ENCODE peak calls at places on chromosomes 16 and 17, in five cellular contexts. T is T follicular helper cell, V is GM12865, O is GM19239, W is nephron progenitor cell. I is an unnamed sample.

GRCh38 chr16:70395345-70395901 is 43.5 kb downstream of the ST3GAL2 start:
- DNase-seq in W (peak), V (peak), O (peak), T (peak), I (peak)

GRCh38 chr17:46819906-46820351 is 1.4 kb upstream of the WNT3 start:
- DNase-seq in V (no peak), O (no peak), T (no peak), W (peak), I (no peak)

GRCh38 chr16:57178296-57178695 is 7.5 kb downstream of the PSME3IP1 start:
- DNase-seq in V (no peak), W (no peak), T (no peak), O (no peak), I (no peak)

GRCh38 chr17:82105882-82106696 is 8.1 kb upstream of the FASN start:
- DNase-seq in V (peak), O (peak), T (no peak), W (peak), I (peak)

GRCh38 chr16:56884026-56884582 is 19.1 kb downstream of the SLC12A3 start:
- DNase-seq in V (no peak), O (no peak), T (no peak), W (no peak), I (no peak)

GRCh38 chr17:82973456-82974135 is 105.8 kb upstream of the METRNL start:
- DNase-seq in T (no peak), O (no peak), W (no peak), V (no peak), I (no peak)

GRCh38 chr17:76938009-76938408 is 69.8 kb downstream of the MGAT5B start:
- DNase-seq in V (no peak), W (no peak), T (no peak), O (no peak), I (no peak)

GRCh38 chr16:53282975-53283946 is 151.0 kb upstream of the RBL2 start:
- DNase-seq in V (peak), W (no peak), O (no peak), T (no peak), I (peak)

GRCh38 chr17:40129498-40129897 is 7.7 kb downstream of the MSL1 start:
- DNase-seq in V (no peak), T (no peak), W (no peak), O (no peak), I (no peak)

GRCh38 chr16:83501481-83501880 is 306.3 kb upstream of the HSBP1 start:
- DNase-seq in W (no peak), O (no peak), V (no peak), T (no peak), I (no peak)

GRCh38 chr16:75305364-75306101 is 54.1 kb upstream of the BCAR1 start:
- DNase-seq in V (peak), O (no peak), W (no peak), T (no peak), I (peak)

GRCh38 chr17:67035131-67036083 is 8.9 kb upstream of the CACNG1 start:
- DNase-seq in T (no peak), V (peak), W (no peak), O (no peak), I (no peak)

GRCh38 chr17:3695723-3696411 is at the start of gene P2RX5:
- DNase-seq in W (peak), O (peak), V (peak), T (no peak), I (peak)

GRCh38 chr17:44159519-44160210 is 10.8 kb upstream of the ASB16 start:
- DNase-seq in T (peak), W (no peak), V (no peak), O (no peak), I (peak)

GRCh38 chr17:7572588-7573323 is 6.7 kb upstream of the CD68 start:
- DNase-seq in O (peak), V (peak), T (peak), W (peak), I (peak)

GRCh38 chr17:18377437-18378204 is at the start of gene EVPLL:
- DNase-seq in V (no peak), T (no peak), O (no peak), W (no peak), I (peak)

GRCh38 chr16:89557230-89557935 is 3.1 kb upstream of the RPL13 start:
- DNase-seq in V (peak), O (peak), W (peak), T (peak), I (peak)

GRCh38 chr17:3812771-3813170 is 11.8 kb upstream of the ITGAE start:
- DNase-seq in V (no peak), O (no peak), W (no peak), T (no peak), I (no peak)

GRCh38 chr17:6482105-6482455 is 37.8 kb downstream of the PIMREG start:
- DNase-seq in V (no peak), O (no peak), W (no peak), T (no peak), I (no peak)

GRCh38 chr17:44672479-44673093 is 16.3 kb downstream of the MEIOC start:
- DNase-seq in W (no peak), T (no peak), V (peak), O (no peak), I (peak)

GRCh38 chr16:21647562-21648164 is 4.7 kb downstream of the IGSF6 start:
- DNase-seq in O (no peak), V (no peak), T (no peak), W (no peak), I (no peak)

GRCh38 chr17:80682372-80682771 is 137.7 kb downstream of the RPTOR start:
- DNase-seq in O (no peak), V (no peak), W (no peak), T (no peak), I (no peak)

GRCh38 chr16:13112639-13113038 is 211.2 kb downstream of the SHISA9 start:
- DNase-seq in V (no peak), O (no peak), T (no peak), W (no peak), I (no peak)

GRCh38 chr16:24935336-24935735 is 79.8 kb downstream of the ARHGAP17 start:
- DNase-seq in V (no peak), T (no peak), O (no peak), W (no peak), I (no peak)

GRCh38 chr17:9828296-9829059 is 2.8 kb downstream of the GLP2R start:
- DNase-seq in W (no peak), T (no peak), V (no peak), O (no peak), I (peak)

I was measured in cardiac muscle cell.